ENCODE peak calls at places on chromosomes 12 and 14, in five cellular contexts. D is CD4-positive, alpha-beta T cell; O is GM23248; X is fibroblast of lung; B is thoracic aorta. G is an unnamed sample.

GRCh38 chr12:57772429-57773322 is at the start of gene EEF1AKMT3:
- DNase-seq in B (peak), O (peak), X (peak), D (no peak), G (peak)

GRCh38 chr12:72547593-72547992 is 275.4 kb downstream of the TRHDE start:
- DNase-seq in O (peak), B (no peak), D (no peak), X (peak), G (no peak)

GRCh38 chr14:103854822-103855733 is 7.7 kb upstream of the PPP1R13B start:
- DNase-seq in O (no peak), D (no peak), X (no peak), B (no peak), G (no peak)

GRCh38 chr12:2391740-2392341 is 339.1 kb downstream of the CACNA1C start:
- DNase-seq in X (no peak), O (no peak), B (no peak), D (no peak), G (no peak)

GRCh38 chr12:33575346-33575745 is 135.7 kb upstream of the SYT10 start:
- DNase-seq in X (no peak), B (no peak), O (no peak), D (no peak), G (no peak)

GRCh38 chr14:87067061-87067460 is 925.9 kb downstream of the GALC start:
- DNase-seq in X (no peak), B (no peak), O (no peak), D (no peak), G (no peak)

GRCh38 chr12:26940820-26941219 is 2.5 kb downstream of the FGFR1OP2 start:
- DNase-seq in X (peak), B (no peak), D (no peak), O (peak), G (no peak)

GRCh38 chr12:13205809-13206559 is 9.5 kb downstream of the EMP1 start:
- DNase-seq in X (peak), B (no peak), D (no peak), O (peak), G (no peak)

GRCh38 chr12:20142956-20143355 is 225.4 kb upstream of the PDE3A start:
- DNase-seq in D (no peak), X (no peak), B (no peak), O (no peak), G (no peak)

GRCh38 chr14:95537298-95538089 is 2.6 kb downstream of the GLRX5 start:
- DNase-seq in D (no peak), X (no peak), O (peak), B (no peak), G (no peak)

GRCh38 chr12:76685246-76685678 is 78.7 kb upstream of the ZDHHC17 start:
- DNase-seq in O (peak), X (peak), B (no peak), D (no peak), G (no peak)

GRCh38 chr12:65200007-65200665 is 30.8 kb downstream of the LEMD3 start:
- DNase-seq in O (peak), X (peak), D (no peak), B (no peak), G (no peak)

GRCh38 chr14:52020866-52021717 is 31.7 kb downstream of the RTRAF start:
- DNase-seq in B (no peak), O (no peak), X (no peak), D (no peak), G (no peak)

GRCh38 chr14:100891501-100892445 is 11.7 kb downstream of the RTL1 start:
- DNase-seq in O (no peak), D (peak), B (no peak), X (no peak), G (no peak)

GRCh38 chr12:74971201-74971600 is 238.4 kb downstream of the KCNC2 start:
- DNase-seq in D (no peak), O (no peak), B (no peak), X (no peak), G (no peak)

GRCh38 chr14:26200675-26201074 is 397.2 kb downstream of the NOVA1 start:
- DNase-seq in O (peak), X (peak), B (no peak), D (no peak), G (no peak)

GRCh38 chr14:26204362-26204953 is 393.4 kb downstream of the NOVA1 start:
- DNase-seq in O (peak), X (no peak), B (no peak), D (no peak), G (no peak)

GRCh38 chr14:26194816-26195215 is 403.0 kb downstream of the NOVA1 start:
- DNase-seq in B (no peak), X (no peak), D (no peak), O (no peak), G (no peak)

GRCh38 chr14:26199096-26199495 is 398.7 kb downstream of the NOVA1 start:
- DNase-seq in D (no peak), O (no peak), X (no peak), B (no peak), G (no peak)

DNA sequence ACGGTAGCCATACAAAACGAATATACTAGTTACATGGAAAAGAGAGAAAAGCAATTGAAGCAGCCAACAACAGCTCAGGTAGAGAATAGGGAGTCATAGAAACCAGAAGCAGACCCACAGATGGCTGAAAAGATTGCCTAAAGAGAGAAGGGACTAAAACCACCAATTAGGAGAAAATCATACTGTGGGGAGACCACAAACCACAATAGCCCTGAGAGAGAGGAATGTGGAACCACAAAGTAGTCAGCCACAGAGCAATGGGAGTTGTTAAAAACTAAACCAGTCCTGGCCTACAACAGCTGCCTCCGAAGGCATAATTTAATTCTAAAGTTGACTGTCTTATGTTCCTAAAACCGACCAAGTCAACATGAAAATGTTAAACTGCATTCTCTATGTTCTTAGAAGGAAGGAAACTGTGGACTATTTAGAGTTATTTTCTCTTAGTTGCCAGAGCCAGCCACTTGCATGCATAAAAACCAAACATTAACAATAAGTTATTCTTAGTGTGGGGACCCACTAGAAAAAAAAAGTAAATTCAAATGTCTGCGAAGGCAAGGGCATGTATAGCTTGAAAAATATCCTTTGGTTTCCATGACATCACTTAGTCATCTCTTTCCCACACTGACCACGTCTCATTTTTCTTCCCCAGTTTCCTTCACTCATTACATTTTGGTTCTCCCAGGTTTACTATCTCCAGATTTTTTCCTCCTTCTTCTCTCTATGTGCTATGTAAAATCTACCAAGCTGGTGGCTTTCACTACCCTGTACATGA is 398.0 kb downstream of the NOVA1 start:
- DNase-seq in O (peak), D (no peak), X (peak), B (no peak), G (no peak)
- H3K27ac ChIP-seq in O (no peak), D (no peak), X (no peak), B (no peak), G (no peak)

DNA sequence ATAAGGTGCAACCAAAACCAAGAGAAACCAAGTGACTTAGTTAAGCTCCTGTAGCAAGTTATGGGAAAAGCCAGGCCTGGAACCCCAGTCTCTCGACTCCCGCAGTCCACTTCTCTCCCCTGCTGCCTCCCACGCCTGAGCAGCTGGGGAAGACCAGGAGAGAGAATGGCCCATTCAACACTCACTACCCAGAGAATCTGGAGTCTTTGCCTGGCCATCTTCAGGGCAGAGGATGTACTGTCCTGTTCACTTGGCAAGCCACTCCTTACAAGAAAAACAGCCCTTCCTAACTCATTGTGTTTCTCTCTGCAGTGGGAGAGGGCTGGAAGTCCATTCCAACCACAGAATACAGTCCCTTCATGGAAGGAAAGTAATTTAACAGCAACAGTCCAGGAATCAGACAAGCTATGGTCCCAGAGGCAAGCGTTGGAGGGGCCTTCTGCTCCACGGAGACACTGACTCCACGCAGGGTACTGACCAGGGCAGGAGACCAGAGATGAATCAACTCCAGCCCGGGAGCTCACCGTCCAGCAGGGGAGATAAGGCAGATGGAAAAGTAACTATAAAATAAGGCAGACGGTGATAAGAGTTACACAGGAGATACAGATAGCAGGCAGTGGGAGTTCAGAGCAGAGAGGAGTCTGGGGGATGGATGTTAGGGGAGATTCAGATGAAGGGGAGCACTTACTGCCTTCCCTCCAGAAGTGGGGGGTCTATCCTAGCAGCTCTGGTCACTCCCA is 1.6 kb downstream of the PITPNM2 start:
- DNase-seq in D (no peak), O (peak), B (no peak), X (no peak), G (no peak)
- H3K27ac ChIP-seq in D (no peak), O (no peak), B (peak), X (no peak), G (peak)

GRCh38 chr14:74592476-74593191 is 19.4 kb downstream of the LTBP2 start:
- DNase-seq in O (no peak), D (no peak), B (no peak), X (no peak), G (no peak)
- H3K27ac ChIP-seq in O (peak), D (no peak), B (peak), X (peak), G (no peak)

GRCh38 chr14:74275265-74275841 is 27.4 kb downstream of the ABCD4 start:
- DNase-seq in D (no peak), O (peak), B (no peak), X (peak), G (no peak)
- H3K27ac ChIP-seq in D (no peak), O (peak), B (no peak), X (no peak), G (no peak)

G was measured in substantia nigra.